ENCODE peak calls at places on chromosomes 1 and 21, in nine cellular contexts. H is stimulated activated CD4-positive, alpha-beta T cell treated with anti-CD3 and anti-CD28 coated beads, Interleukin-4, amount 100 ng/mL, for 1 hour; M is NCI-H2081; P is activated T-cell treated with anti-CD3 and anti-CD28 coated beads for 1 hour; Y is NCI-H1105; V is stimulated activated CD8-positive, alpha-beta memory T cell treated with anti-CD3 and anti-CD28 coated beads, Interleukin-7, amount 100 ng/mL, for 1 hour; C is cardiac septum; U is HFF-Myc; R is astrocyte of the spinal cord. Q is an unnamed sample.

GRCh38 chr1:165543651-165544452 is at the start of gene LRRC52:
- DNase-seq in P (no peak), C (peak), R (no peak), Y (peak), M (peak), V (no peak), H (no peak), U (no peak), Q (no peak)

GRCh38 chr1:53047737-53048344 is 14.2 kb upstream of the PODN start:
- DNase-seq in U (peak), C (no peak), R (peak), P (no peak), H (no peak), V (no peak), M (peak), Y (no peak), Q (no peak)

GRCh38 chr1:44543816-44544185 is 130.5 kb downstream of the TMEM53 start:
- DNase-seq in P (no peak), M (no peak), R (no peak), Y (no peak), U (no peak), H (no peak), C (no peak), V (no peak), Q (no peak)

GRCh38 chr1:154743536-154744036 is 126.5 kb downstream of the KCNN3 start:
- DNase-seq in H (no peak), U (no peak), P (no peak), V (no peak), C (no peak), R (no peak), M (no peak), Y (no peak), Q (no peak)

GRCh38 chr1:56045062-56045461 is 534.3 kb downstream of the PLPP3 start:
- DNase-seq in M (no peak), P (no peak), U (no peak), Y (no peak), C (no peak), V (no peak), R (no peak), H (no peak), Q (no peak)

GRCh38 chr21:25708467-25709065 is 26.1 kb downstream of the ATP5PF start:
- DNase-seq in Y (peak), P (peak), H (peak), R (peak), C (no peak), M (peak), U (peak), V (peak), Q (no peak)

GRCh38 chr1:28458237-28459228 is 47.3 kb upstream of the RCC1 start:
- DNase-seq in R (no peak), C (no peak), V (no peak), Y (no peak), P (no peak), M (no peak), H (no peak), U (no peak), Q (no peak)

GRCh38 chr1:65444128-65444527 is 23.7 kb downstream of the LEPR start:
- DNase-seq in M (no peak), R (no peak), V (no peak), Y (no peak), P (no peak), U (no peak), H (no peak), C (no peak), Q (no peak)

GRCh38 chr1:163807331-163807730 is 485.6 kb downstream of the NUF2 start:
- DNase-seq in H (no peak), Y (no peak), M (no peak), V (no peak), P (no peak), R (no peak), U (no peak), C (no peak), Q (no peak)

GRCh38 chr1:23483327-23484252 is at the start of gene ASAP3:
- DNase-seq in P (no peak), M (peak), R (peak), V (no peak), C (peak), U (no peak), Y (no peak), H (no peak), Q (no peak)

GRCh38 chr1:119453021-119453420 is 38.1 kb downstream of the HSD3B2 start:
- DNase-seq in M (no peak), H (no peak), C (no peak), Y (no peak), U (peak), P (no peak), R (peak), V (no peak), Q (no peak)

GRCh38 chr1:14487671-14488070 is 110.8 kb upstream of the KAZN start:
- DNase-seq in M (no peak), H (no peak), P (no peak), U (no peak), R (peak), C (no peak), V (no peak), Y (no peak), Q (no peak)

GRCh38 chr1:46039571-46040052 is 92.8 kb downstream of the PIK3R3 start:
- DNase-seq in R (peak), P (no peak), C (no peak), H (no peak), M (peak), V (no peak), U (peak), Y (peak), Q (no peak)

GRCh38 chr1:102919659-102920058 is 188.7 kb downstream of the COL11A1 start:
- DNase-seq in M (no peak), R (peak), V (no peak), U (no peak), P (no peak), Y (no peak), H (no peak), C (no peak), Q (no peak)

GRCh38 chr21:45403825-45404725 is 890 bp upstream of the COL18A1 start:
- DNase-seq in Y (peak), R (peak), M (no peak), V (no peak), C (no peak), U (no peak), H (no peak), P (no peak), Q (no peak)

GRCh38 chr21:16992448-16992847 is 520.4 kb upstream of the CXADR start:
- DNase-seq in M (no peak), P (no peak), C (no peak), Y (no peak), U (no peak), H (no peak), R (no peak), V (no peak), Q (no peak)

GRCh38 chr21:27772816-27773215 is 805.9 kb upstream of the ADAMTS5 start:
- DNase-seq in H (no peak), V (no peak), Y (no peak), R (no peak), M (no peak), U (no peak), P (no peak), C (no peak), Q (no peak)

GRCh38 chr1:109761227-109762038 is 2.3 kb downstream of the EPS8L3 start:
- DNase-seq in U (no peak), M (no peak), V (no peak), Y (no peak), P (no peak), H (no peak), C (peak), R (no peak), Q (no peak)

GRCh38 chr1:202163281-202164270 is 3.2 kb upstream of the PTPN7 start:
- DNase-seq in R (no peak), C (no peak), U (no peak), M (no peak), V (no peak), H (no peak), P (no peak), Y (no peak), Q (no peak)

GRCh38 chr1:30536530-30536929 is 186.9 kb downstream of the MATN1 start:
- DNase-seq in U (no peak), M (no peak), V (no peak), P (no peak), Y (no peak), H (no peak), C (peak), R (no peak), Q (no peak)

GRCh38 chr1:179327679-179328078 is 34.1 kb downstream of the SOAT1 start:
- DNase-seq in M (no peak), R (no peak), C (no peak), H (no peak), Y (no peak), P (no peak), U (no peak), V (no peak), Q (peak)

GRCh38 chr1:246691622-246692495 is 32.4 kb upstream of the SCCPDH start:
- DNase-seq in M (no peak), U (no peak), Y (no peak), C (no peak), P (no peak), R (no peak), V (no peak), H (no peak), Q (no peak)

GRCh38 chr21:28805885-28806284 is 186.8 kb downstream of the LTN1 start:
- DNase-seq in R (peak), H (no peak), U (peak), V (no peak), M (no peak), Y (no peak), P (no peak), C (no peak), Q (no peak)

GRCh38 chr1:119732465-119733168 is 20.9 kb downstream of the PHGDH start:
- DNase-seq in C (peak), U (no peak), Y (no peak), H (no peak), V (no peak), M (no peak), R (no peak), P (no peak), Q (no peak)

GRCh38 chr1:85116856-85117255 is 68.6 kb upstream of the MCOLN3 start:
- DNase-seq in V (no peak), C (no peak), U (no peak), P (no peak), R (no peak), Y (no peak), H (no peak), M (no peak), Q (peak)

GRCh38 chr1:76933847-76934657 is 66.8 kb downstream of the ST6GALNAC5 start:
- DNase-seq in V (no peak), Y (peak), C (no peak), H (no peak), M (peak), P (no peak), U (no peak), R (no peak), Q (no peak)

GRCh38 chr1:29835486-29836273 is 599.4 kb downstream of the PTPRU start:
- DNase-seq in M (peak), C (peak), Y (peak), H (no peak), P (no peak), V (no peak), U (no peak), R (no peak), Q (no peak)

GRCh38 chr21:36156815-36157670 is at the start of gene DOP1B:
- DNase-seq in P (no peak), U (no peak), M (peak), H (peak), C (peak), R (no peak), Y (peak), V (no peak), Q (no peak)

GRCh38 chr1:231418101-231418740 is 3.9 kb downstream of the EGLN1 start:
- DNase-seq in V (no peak), M (no peak), P (no peak), H (no peak), U (no peak), C (no peak), R (no peak), Y (no peak), Q (no peak)

GRCh38 chr1:152623203-152623844 is 421 bp upstream of the LCE3A start:
- DNase-seq in V (no peak), C (no peak), H (peak), M (no peak), R (no peak), P (no peak), U (no peak), Y (no peak), Q (no peak)

GRCh38 chr1:53777272-53777671 is 38.3 kb upstream of the GLIS1 start:
- DNase-seq in Y (no peak), C (no peak), V (no peak), R (no peak), P (no peak), M (no peak), H (no peak), U (no peak), Q (no peak)

GRCh38 chr1:118360817-118361216 is 175.8 kb upstream of the SPAG17 start:
- DNase-seq in M (no peak), P (no peak), R (peak), H (no peak), Y (no peak), V (no peak), U (peak), C (no peak), Q (no peak)

GRCh38 chr1:38745476-38746410 is 113.8 kb downstream of the RRAGC start:
- DNase-seq in V (no peak), H (no peak), C (no peak), Y (no peak), U (no peak), R (no peak), P (no peak), M (no peak), Q (no peak)

GRCh38 chr1:233357595-233358446 is 30.3 kb downstream of the MAP3K21 start:
- DNase-seq in P (no peak), H (no peak), U (no peak), V (no peak), R (peak), Y (no peak), C (no peak), M (no peak), Q (no peak)

GRCh38 chr21:41759926-41760325 is 6.9 kb downstream of the RIPK4 start:
- DNase-seq in P (no peak), M (no peak), H (no peak), Y (no peak), R (no peak), C (no peak), U (no peak), V (no peak), Q (no peak)

GRCh38 chr1:24696033-24696755 is 49.1 kb upstream of the CLIC4 start:
- DNase-seq in U (no peak), C (no peak), H (no peak), M (no peak), V (no peak), Y (no peak), R (no peak), P (no peak), Q (no peak)

GRCh38 chr1:221636096-221636495 is 105.8 kb downstream of the DUSP10 start:
- DNase-seq in C (no peak), U (no peak), P (no peak), V (no peak), R (no peak), Y (no peak), M (no peak), H (no peak), Q (no peak)

GRCh38 chr1:226610671-226611070 is 62.1 kb downstream of the STUM start:
- DNase-seq in M (no peak), Y (no peak), P (no peak), C (peak), R (no peak), U (no peak), V (no peak), H (no peak), Q (no peak)

GRCh38 chr1:162349635-162350330 is 26.9 kb downstream of the SPATA46 start:
- DNase-seq in P (no peak), M (peak), Y (no peak), H (no peak), V (no peak), U (peak), R (peak), C (no peak), Q (no peak)